ENCODE peak calls at places on chromosomes 1 and 21, in nine cellular contexts. P is NCI-H2107, T is adrenal gland, F is SK-N-MC, R is dermis microvascular lymphatic vessel endothelial cell, E is WTC11, W is NCI-H82, H is Caki2, N is GF-D8. Z is an unnamed sample.

GRCh38 chr1:116668277-116668676 is 744 bp upstream of the IGSF3 start:
- DNase-seq in P (no peak), E (no peak), N (no peak), F (no peak), R (no peak), T (no peak), W (no peak), H (no peak), Z (no peak)

GRCh38 chr1:244231572-244232315 is 180.7 kb downstream of the ZBTB18 start:
- DNase-seq in P (peak; percentile 66), E (no peak), N (no peak), H (no peak), R (no peak), F (no peak), W (peak; percentile 72), T (no peak), Z (no peak)

GRCh38 chr1:8821084-8821483 is 3.6 kb upstream of the RERE start:
- DNase-seq in W (no peak), R (peak; percentile 63), N (no peak), E (no peak), T (no peak), H (no peak), F (peak; percentile 60), P (no peak), Z (no peak)

GRCh38 chr1:31505884-31506497 is 70.3 kb upstream of the TINAGL1 start:
- DNase-seq in W (no peak), N (peak; percentile 93), H (no peak), F (no peak), R (no peak), E (no peak), T (no peak), P (no peak), Z (no peak)

GRCh38 chr1:184409011-184409410 is 22.2 kb downstream of the C1orf21 start:
- DNase-seq in R (no peak), T (no peak), F (no peak), N (no peak), H (no peak), P (no peak), W (no peak), E (no peak), Z (no peak)

GRCh38 chr1:219041141-219041540 is 132.5 kb upstream of the LYPLAL1 start:
- DNase-seq in R (no peak), P (no peak), N (no peak), E (no peak), F (no peak), T (no peak), W (no peak), H (no peak), Z (no peak)

GRCh38 chr1:190328361-190328760 is 149.3 kb downstream of the BRINP3 start:
- DNase-seq in E (no peak), T (no peak), W (no peak), P (no peak), R (no peak), N (no peak), H (no peak), F (no peak), Z (no peak)

GRCh38 chr1:88731475-88731874 is 47.4 kb downstream of the PKN2 start:
- DNase-seq in N (no peak), H (peak; percentile 2), F (no peak), E (no peak), P (no peak), W (no peak), R (peak; percentile 79), T (peak; percentile 70), Z (peak; percentile 5)

GRCh38 chr1:154861607-154862094 is 8.4 kb downstream of the KCNN3 start:
- DNase-seq in W (no peak), R (no peak), N (no peak), T (no peak), F (no peak), P (no peak), H (no peak), E (no peak), Z (no peak)

GRCh38 chr21:28518620-28519019 is 474.1 kb downstream of the LTN1 start:
- DNase-seq in N (no peak), E (no peak), R (peak; percentile 74), P (no peak), F (no peak), W (no peak), H (no peak), T (no peak), Z (peak; percentile 32)

GRCh38 chr1:56034222-56034621 is 545.1 kb downstream of the PLPP3 start:
- DNase-seq in H (no peak), N (no peak), T (no peak), F (no peak), W (no peak), R (no peak), E (no peak), P (no peak), Z (no peak)

GRCh38 chr1:47983677-47984076 is 13.5 kb downstream of the TRABD2B start:
- DNase-seq in E (no peak), T (no peak), F (no peak), P (no peak), W (no peak), H (no peak), N (no peak), R (no peak), Z (no peak)

GRCh38 chr1:63322248-63322943 is at the start of gene FOXD3:
- DNase-seq in W (peak; percentile 74), P (peak; percentile 44), R (peak; percentile 44), F (no peak), H (no peak), N (no peak), T (peak; percentile 51), E (peak; percentile 94), Z (no peak)

GRCh38 chr1:53559391-53559815 is 100.2 kb downstream of the DMRTB1 start:
- DNase-seq in P (no peak), F (no peak), T (no peak), H (no peak), R (no peak), E (peak; percentile 30), W (no peak), N (no peak), Z (no peak)

GRCh38 chr1:204623365-204623893 is 62.1 kb downstream of the LRRN2 start:
- DNase-seq in F (no peak), N (no peak), R (peak; percentile 19), P (no peak), W (peak; percentile 98), E (no peak), H (peak; percentile 68), T (peak; percentile 24), Z (no peak)

GRCh38 chr1:115764541-115764940 is 4.0 kb downstream of the CASQ2 start:
- DNase-seq in P (no peak), W (peak; percentile 32), N (no peak), F (no peak), T (no peak), E (no peak), H (peak; percentile 22), R (peak; percentile 27), Z (no peak)

GRCh38 chr1:24586970-24587820 is 31.3 kb downstream of the NCMAP start:
- DNase-seq in N (peak; percentile 3), R (peak; percentile 46), H (peak; percentile 40), E (no peak), T (peak; percentile 31), F (no peak), W (peak; percentile 88), P (peak; percentile 74), Z (peak; percentile 10)

GRCh38 chr1:94247146-94248094 is 10.0 kb upstream of the ARHGAP29 start:
- DNase-seq in W (peak; percentile 80), H (peak; percentile 82), E (peak; percentile 90), N (no peak), R (peak; percentile 91), F (no peak), P (no peak), T (peak; percentile 78), Z (no peak)

GRCh38 chr1:245092638-245092976 is 62.2 kb upstream of the KIF26B start:
- DNase-seq in F (no peak), N (no peak), R (peak; percentile 7), P (no peak), E (no peak), T (no peak), W (no peak), H (no peak), Z (no peak)

GRCh38 chr1:150192012-150192411 is 42.3 kb downstream of the PLEKHO1 start:
- DNase-seq in P (no peak), T (no peak), N (no peak), H (peak; percentile 14), E (no peak), W (no peak), R (no peak), F (no peak), Z (no peak)